ENCODE peak calls at places on chromosomes 1 and 21, in five cellular contexts. C is mesendoderm, W is NCI-H2171 treated with DMSO at 0.1 percent for 48 hours, H is NCI-H2029, R is SJSA1. G is an unnamed sample.

GRCh38 chr1:246788895-246789338 is 64.7 kb downstream of the SCCPDH start:
- DNase-seq in C (no peak), W (no peak), H (no peak), R (no peak), G (no peak)

GRCh38 chr1:19858894-19859293 is 23.3 kb upstream of the OTUD3 start:
- DNase-seq in C (no peak), W (no peak), H (no peak), R (no peak), G (no peak)

GRCh38 chr1:150072959-150073358 is 5.4 kb downstream of the VPS45 start:
- DNase-seq in C (no peak), W (peak; percentile 52), H (no peak), R (peak; percentile 18), G (no peak)

GRCh38 chr1:85484264-85484663 is 19.3 kb upstream of the DDAH1 start:
- DNase-seq in C (no peak), W (no peak), H (no peak), R (no peak), G (no peak)

GRCh38 chr1:171252482-171252881 is 4.2 kb downstream of the FMO1 start:
- DNase-seq in C (no peak), W (no peak), H (no peak), R (no peak), G (no peak)

GRCh38 chr21:25708467-25709065 is 26.1 kb downstream of the ATP5PF start:
- DNase-seq in C (peak; percentile 37), W (peak; percentile 47), H (no peak), R (peak; percentile 21), G (no peak)

GRCh38 chr1:78070758-78071157 is 25.0 kb downstream of the GIPC2 start:
- DNase-seq in C (no peak), W (peak; percentile 10), H (no peak), R (peak; percentile 54), G (no peak)

GRCh38 chr21:26811031-26811430 is 34.2 kb downstream of the ADAMTS1 start:
- DNase-seq in C (peak; percentile 37), W (no peak), H (no peak), R (peak; percentile 94), G (no peak)

GRCh38 chr1:54052470-54052933 is 502 bp downstream of the TMEM59 start:
- DNase-seq in C (peak; percentile 67), W (peak; percentile 77), H (peak; percentile 64), R (peak; percentile 64), G (no peak)

GRCh38 chr1:59291566-59291965 is 5.3 kb upstream of the FGGY start:
- DNase-seq in C (no peak), W (no peak), H (no peak), R (no peak), G (no peak)

GRCh38 chr1:111911036-111911435 is 78.4 kb downstream of the KCND3 start:
- DNase-seq in C (no peak), W (no peak), H (no peak), R (no peak), G (no peak)

GRCh38 chr1:161220002-161220401 is 3.4 kb downstream of the APOA2 start:
- DNase-seq in C (no peak), W (no peak), H (no peak), R (no peak), G (no peak)

GRCh38 chr1:190588424-190588823 is 110.8 kb upstream of the BRINP3 start:
- DNase-seq in C (no peak), W (no peak), H (no peak), R (no peak), G (no peak)

GRCh38 chr21:44006656-44007055 is 5.5 kb upstream of the TRAPPC10 start:
- DNase-seq in C (no peak), W (no peak), H (no peak), R (no peak), G (no peak)

GRCh38 chr1:172356620-172357019 is 63.9 kb upstream of the C1orf105 start:
- DNase-seq in C (no peak), W (no peak), H (no peak), R (peak; percentile 74), G (no peak)

GRCh38 chr1:223202376-223202775 is 59.3 kb upstream of the TLR5 start:
- DNase-seq in C (no peak), W (no peak), H (no peak), R (no peak), G (no peak)

GRCh38 chr1:205287076-205287475 is 34.5 kb downstream of the NUAK2 start:
- DNase-seq in C (no peak), W (no peak), H (no peak), R (no peak), G (no peak)